ENCODE peak calls at places on chromosome 21, in eight cellular contexts. One of them, this sample, is unnamed.

GRCh38 chr21:22885079-22885478 is 1886.9 kb downstream of the NCAM2 start:
- DNase-seq in breast epithelium: no peak
- DNase-seq in testis: no peak
- DNase-seq in heart left ventricle: no peak
- DNase-seq in sigmoid colon: no peak
- DNase-seq in tibial nerve: no peak
- DNase-seq in transverse colon: no peak
- DNase-seq in upper lobe of left lung: no peak
- DNase-seq in this sample: no peak

GRCh38 chr21:28393279-28393678 is 599.4 kb downstream of the LTN1 start:
- DNase-seq in tibial nerve: no peak
- DNase-seq in breast epithelium: no peak
- DNase-seq in sigmoid colon: no peak
- DNase-seq in transverse colon: peak
- DNase-seq in heart left ventricle: no peak
- DNase-seq in testis: no peak
- DNase-seq in upper lobe of left lung: peak
- DNase-seq in this sample: no peak

GRCh38 chr21:28334407-28334806 is 658.3 kb downstream of the LTN1 start:
- DNase-seq in transverse colon: no peak
- DNase-seq in heart left ventricle: no peak
- DNase-seq in breast epithelium: no peak
- DNase-seq in upper lobe of left lung: no peak
- DNase-seq in sigmoid colon: no peak
- DNase-seq in tibial nerve: no peak
- DNase-seq in testis: no peak
- DNase-seq in this sample: no peak

GRCh38 chr21:21247441-21247840 is 249.2 kb downstream of the NCAM2 start:
- DNase-seq in breast epithelium: no peak
- DNase-seq in tibial nerve: no peak
- DNase-seq in upper lobe of left lung: no peak
- DNase-seq in heart left ventricle: no peak
- DNase-seq in sigmoid colon: no peak
- DNase-seq in transverse colon: no peak
- DNase-seq in testis: no peak
- DNase-seq in this sample: no peak

GRCh38 chr21:15788847-15789548 is 59.2 kb downstream of the USP25 start:
- DNase-seq in upper lobe of left lung: no peak
- DNase-seq in transverse colon: no peak
- DNase-seq in heart left ventricle: no peak
- DNase-seq in sigmoid colon: no peak
- DNase-seq in testis: no peak
- DNase-seq in tibial nerve: no peak
- DNase-seq in breast epithelium: no peak
- DNase-seq in this sample: no peak

GRCh38 chr21:46551636-46552241 is 53.1 kb downstream of the S100B start:
- DNase-seq in transverse colon: no peak
- DNase-seq in testis: no peak
- DNase-seq in heart left ventricle: no peak
- DNase-seq in sigmoid colon: peak
- DNase-seq in tibial nerve: no peak
- DNase-seq in upper lobe of left lung: peak
- DNase-seq in breast epithelium: no peak
- DNase-seq in this sample: no peak

GRCh38 chr21:45146301-45146700 is 71.9 kb downstream of the ADARB1 start:
- DNase-seq in heart left ventricle: no peak
- DNase-seq in transverse colon: no peak
- DNase-seq in sigmoid colon: peak
- DNase-seq in tibial nerve: no peak
- DNase-seq in upper lobe of left lung: no peak
- DNase-seq in testis: no peak
- DNase-seq in breast epithelium: no peak
- DNase-seq in this sample: no peak

GRCh38 chr21:10463156-10463555 is 58.2 kb upstream of the TPTE start:
- DNase-seq in tibial nerve: no peak
- DNase-seq in upper lobe of left lung: no peak
- DNase-seq in testis: no peak
- DNase-seq in transverse colon: no peak
- DNase-seq in sigmoid colon: no peak
- DNase-seq in heart left ventricle: no peak
- DNase-seq in breast epithelium: no peak
- DNase-seq in this sample: no peak

GRCh38 chr21:40425981-40426380 is 421.0 kb downstream of the DSCAM start:
- DNase-seq in breast epithelium: no peak
- DNase-seq in sigmoid colon: no peak
- DNase-seq in tibial nerve: no peak
- DNase-seq in testis: no peak
- DNase-seq in transverse colon: no peak
- DNase-seq in heart left ventricle: no peak
- DNase-seq in upper lobe of left lung: no peak
- DNase-seq in this sample: no peak

GRCh38 chr21:46099476-46099875 is 1.6 kb downstream of the COL6A2 start:
- DNase-seq in upper lobe of left lung: peak
- DNase-seq in transverse colon: peak
- DNase-seq in breast epithelium: no peak
- DNase-seq in heart left ventricle: peak
- DNase-seq in tibial nerve: peak
- DNase-seq in sigmoid colon: peak
- DNase-seq in testis: peak
- DNase-seq in this sample: peak

GRCh38 chr21:28832013-28832714 is 160.5 kb downstream of the LTN1 start:
- DNase-seq in heart left ventricle: no peak
- DNase-seq in testis: no peak
- DNase-seq in transverse colon: no peak
- DNase-seq in sigmoid colon: no peak
- DNase-seq in breast epithelium: no peak
- DNase-seq in upper lobe of left lung: no peak
- DNase-seq in tibial nerve: no peak
- DNase-seq in this sample: no peak

GRCh38 chr21:46181436-46181835 is 2.8 kb downstream of the SPATC1L start:
- DNase-seq in tibial nerve: no peak
- DNase-seq in sigmoid colon: peak
- DNase-seq in breast epithelium: no peak
- DNase-seq in transverse colon: no peak
- DNase-seq in testis: no peak
- DNase-seq in heart left ventricle: no peak
- DNase-seq in upper lobe of left lung: no peak
- DNase-seq in this sample: no peak

GRCh38 chr21:46095814-46096595 is 1.9 kb upstream of the COL6A2 start:
- DNase-seq in sigmoid colon: no peak
- DNase-seq in heart left ventricle: peak
- DNase-seq in testis: no peak
- DNase-seq in breast epithelium: no peak
- DNase-seq in transverse colon: no peak
- DNase-seq in upper lobe of left lung: peak
- DNase-seq in tibial nerve: no peak
- DNase-seq in this sample: no peak

GRCh38 chr21:46667735-46668380 is 32.4 kb downstream of the PRMT2 start:
- DNase-seq in sigmoid colon: no peak
- DNase-seq in tibial nerve: no peak
- DNase-seq in breast epithelium: no peak
- DNase-seq in transverse colon: no peak
- DNase-seq in heart left ventricle: no peak
- DNase-seq in testis: no peak
- DNase-seq in upper lobe of left lung: no peak
- DNase-seq in this sample: no peak

GRCh38 chr21:45470087-45470515 is 65.1 kb downstream of the COL18A1 start:
- DNase-seq in testis: no peak
- DNase-seq in sigmoid colon: no peak
- DNase-seq in breast epithelium: no peak
- DNase-seq in transverse colon: no peak
- DNase-seq in upper lobe of left lung: no peak
- DNase-seq in heart left ventricle: no peak
- DNase-seq in tibial nerve: no peak
- DNase-seq in this sample: no peak

GRCh38 chr21:26920055-26920454 is 46.8 kb downstream of the ADAMTS5 start:
- DNase-seq in testis: no peak
- DNase-seq in upper lobe of left lung: no peak
- DNase-seq in transverse colon: no peak
- DNase-seq in sigmoid colon: no peak
- DNase-seq in breast epithelium: no peak
- DNase-seq in tibial nerve: no peak
- DNase-seq in heart left ventricle: no peak
- DNase-seq in this sample: no peak

DNA sequence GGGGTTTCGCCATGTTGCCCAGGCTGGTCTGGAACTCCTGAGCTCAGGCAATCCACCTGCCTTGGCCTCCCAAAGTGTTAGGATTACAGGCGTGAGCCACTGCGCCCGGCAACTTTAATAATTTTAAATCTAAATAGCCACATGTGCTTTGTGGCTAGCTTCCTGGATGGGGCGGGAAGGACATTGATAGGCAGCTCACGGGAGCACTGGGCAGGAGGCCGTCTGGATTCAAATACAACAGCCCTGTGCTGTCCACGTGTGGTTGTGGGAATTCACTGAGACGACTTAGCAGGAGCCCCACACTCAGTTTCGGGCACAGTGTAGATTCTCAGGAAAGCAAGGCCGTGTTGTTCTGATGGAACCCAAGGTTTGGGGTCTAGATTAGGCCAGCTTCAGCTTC is 177.1 kb downstream of the ETS2 start:
- DNase-seq in heart left ventricle: no peak
- DNase-seq in tibial nerve: no peak
- DNase-seq in upper lobe of left lung: no peak
- DNase-seq in testis: no peak
- DNase-seq in sigmoid colon: no peak
- DNase-seq in breast epithelium: no peak
- DNase-seq in transverse colon: no peak
- DNase-seq in this sample: no peak
- TF ChIP-seq CTCF in heart left ventricle: no peak
- TF ChIP-seq CTCF in tibial nerve: no peak
- TF ChIP-seq CTCF in upper lobe of left lung: no peak
- TF ChIP-seq CTCF in testis: no peak
- TF ChIP-seq CTCF in sigmoid colon: no peak
- TF ChIP-seq CTCF in breast epithelium: no peak
- TF ChIP-seq CTCF in transverse colon: no peak
- TF ChIP-seq CTCF in this sample: no peak

GRCh38 chr21:35044128-35044527 is 5.0 kb downstream of the RUNX1 start:
- DNase-seq in transverse colon: peak
- DNase-seq in breast epithelium: no peak
- DNase-seq in upper lobe of left lung: no peak
- DNase-seq in testis: no peak
- DNase-seq in sigmoid colon: no peak
- DNase-seq in heart left ventricle: no peak
- DNase-seq in tibial nerve: no peak
- DNase-seq in this sample: no peak
- TF ChIP-seq POLR2A in transverse colon: no peak
- TF ChIP-seq POLR2A in breast epithelium: no peak
- TF ChIP-seq POLR2A in upper lobe of left lung: no peak
- TF ChIP-seq POLR2A in testis: no peak
- TF ChIP-seq POLR2A in sigmoid colon: no peak
- TF ChIP-seq POLR2A in heart left ventricle: no peak
- TF ChIP-seq POLR2A in tibial nerve: no peak
- TF ChIP-seq POLR2A in this sample: no peak

GRCh38 chr21:25572895-25573310 is 34.4 kb downstream of the MRPL39 start:
- DNase-seq in sigmoid colon: no peak
- DNase-seq in testis: no peak
- DNase-seq in tibial nerve: no peak
- DNase-seq in heart left ventricle: no peak
- DNase-seq in upper lobe of left lung: no peak
- DNase-seq in transverse colon: no peak
- DNase-seq in breast epithelium: no peak
- DNase-seq in this sample: no peak
- H3K27ac ChIP-seq in sigmoid colon: no peak
- H3K27ac ChIP-seq in testis: no peak
- H3K27ac ChIP-seq in tibial nerve: no peak
- H3K27ac ChIP-seq in heart left ventricle: no peak
- H3K27ac ChIP-seq in upper lobe of left lung: no peak
- H3K27ac ChIP-seq in transverse colon: peak
- H3K27ac ChIP-seq in breast epithelium: no peak
- H3K27ac ChIP-seq in this sample: no peak

GRCh38 chr21:18840239-18840638 is 436.7 kb upstream of the TMPRSS15 start:
- DNase-seq in upper lobe of left lung: no peak
- DNase-seq in transverse colon: no peak
- DNase-seq in tibial nerve: no peak
- DNase-seq in breast epithelium: no peak
- DNase-seq in heart left ventricle: no peak
- DNase-seq in sigmoid colon: no peak
- DNase-seq in testis: no peak
- DNase-seq in this sample: no peak
- TF ChIP-seq CTCF in upper lobe of left lung: no peak
- TF ChIP-seq CTCF in transverse colon: peak
- TF ChIP-seq CTCF in tibial nerve: no peak
- TF ChIP-seq CTCF in breast epithelium: no peak
- TF ChIP-seq CTCF in heart left ventricle: no peak
- TF ChIP-seq CTCF in sigmoid colon: no peak
- TF ChIP-seq CTCF in testis: no peak
- TF ChIP-seq CTCF in this sample: no peak

DNA sequence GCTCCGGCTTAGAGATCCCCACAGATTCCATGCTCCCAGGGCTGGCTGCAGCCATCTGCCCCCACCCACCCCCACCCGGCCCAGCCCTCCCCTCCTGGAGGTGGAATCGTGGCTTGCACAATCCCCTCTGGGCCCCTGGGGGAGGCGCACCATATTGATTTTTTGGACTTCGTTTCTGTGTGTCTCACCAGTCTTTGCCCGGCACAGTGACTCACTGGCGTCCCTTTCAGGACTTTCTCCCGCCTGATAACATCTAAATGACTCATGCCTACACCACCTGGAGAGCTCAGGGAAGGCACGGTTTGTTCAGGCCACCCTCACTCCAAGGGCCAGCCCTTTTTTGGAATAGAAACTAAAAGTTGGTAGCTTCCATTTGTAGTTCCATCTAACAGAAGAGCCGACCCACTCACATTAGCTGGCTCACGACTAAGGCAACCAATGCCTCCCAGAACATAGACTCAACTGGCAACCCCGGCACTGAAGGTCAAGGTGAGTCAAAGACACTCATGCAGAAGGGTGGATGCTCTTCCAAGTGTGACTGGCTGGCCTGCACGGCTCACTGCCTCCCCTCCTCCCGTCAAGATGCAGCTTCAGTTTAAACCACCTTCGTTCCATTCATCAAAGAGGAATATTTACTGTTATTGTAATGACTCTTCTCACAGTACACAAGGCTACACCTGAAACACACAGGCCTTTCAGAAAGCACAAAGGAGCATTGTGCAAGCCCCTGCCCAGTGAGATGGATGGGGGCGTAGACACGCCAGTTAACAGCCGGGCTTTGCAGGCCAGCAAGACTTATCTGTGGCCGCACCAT is 18.1 kb upstream of the ETS2 start:
- DNase-seq in breast epithelium: peak
- DNase-seq in sigmoid colon: no peak
- DNase-seq in upper lobe of left lung: peak
- DNase-seq in heart left ventricle: no peak
- DNase-seq in transverse colon: peak
- DNase-seq in testis: no peak
- DNase-seq in tibial nerve: no peak
- DNase-seq in this sample: no peak
- TF ChIP-seq POLR2A in breast epithelium: no peak
- TF ChIP-seq POLR2A in sigmoid colon: no peak
- TF ChIP-seq POLR2A in upper lobe of left lung: no peak
- TF ChIP-seq POLR2A in heart left ventricle: no peak
- TF ChIP-seq POLR2A in transverse colon: no peak
- TF ChIP-seq POLR2A in testis: no peak
- TF ChIP-seq POLR2A in tibial nerve: no peak
- TF ChIP-seq POLR2A in this sample: no peak

GRCh38 chr21:44051462-44051941 is 39.4 kb downstream of the TRAPPC10 start:
- DNase-seq in breast epithelium: no peak
- DNase-seq in upper lobe of left lung: no peak
- DNase-seq in tibial nerve: no peak
- DNase-seq in sigmoid colon: peak
- DNase-seq in transverse colon: no peak
- DNase-seq in heart left ventricle: peak
- DNase-seq in testis: peak
- DNase-seq in this sample: peak
- H3K27ac ChIP-seq in breast epithelium: peak
- H3K27ac ChIP-seq in upper lobe of left lung: peak
- H3K27ac ChIP-seq in tibial nerve: peak
- H3K27ac ChIP-seq in sigmoid colon: peak
- H3K27ac ChIP-seq in transverse colon: peak
- H3K27ac ChIP-seq in heart left ventricle: peak
- H3K27ac ChIP-seq in testis: peak
- H3K27ac ChIP-seq in this sample: peak

This sample was measured in uterus.